ENCODE peak calls at places on chromosome 22, in ten cellular contexts. I is iris pigment epithelial cell; T is germinal center; B is stimulated activated CD4-positive, alpha-beta T cell treated with anti-CD3 and anti-CD28 coated beads, Interleukin-1b, Interleukin-23, amount 100 ng/mL, for 1 hour; L is GM18507; Z is hippocampal formation; U is body of pancreas; A is RCC 7860; D is amygdala; E is HS-5. P is an unnamed sample.

GRCh38 chr22:45807156-45807915 is 135.7 kb downstream of the ATXN10 start:
- DNase-seq in I (peak), T (no peak), B (no peak), L (no peak), Z (no peak), U (no peak), A (no peak), D (no peak), E (no peak), P (no peak)

GRCh38 chr22:35552186-35552842 is 11.7 kb downstream of the RASD2 start:
- DNase-seq in I (no peak), T (peak), B (peak), L (peak), Z (no peak), U (no peak), A (no peak), D (peak), E (no peak), P (peak)

GRCh38 chr22:38440747-38441350 is 14.2 kb downstream of the KCNJ4 start:
- DNase-seq in I (no peak), T (no peak), B (no peak), L (no peak), Z (no peak), U (no peak), A (no peak), D (no peak), E (no peak), P (no peak)

GRCh38 chr22:41030891-41031290 is 61.5 kb upstream of the EP300 start:
- DNase-seq in I (peak), T (no peak), B (no peak), L (no peak), Z (no peak), U (no peak), A (no peak), D (no peak), E (no peak), P (no peak)

GRCh38 chr22:39674536-39674935 is 104.0 kb downstream of the CACNA1I start:
- DNase-seq in I (no peak), T (no peak), B (no peak), L (no peak), Z (no peak), U (no peak), A (peak), D (no peak), E (no peak), P (peak)

GRCh38 chr22:29306830-29307657 is 594 bp downstream of the GAS2L1 start:
- DNase-seq in I (peak), T (peak), B (no peak), L (no peak), Z (peak), U (peak), A (peak), D (peak), E (no peak), P (peak)

GRCh38 chr22:39182478-39183030 is 30.1 kb upstream of the CBX7 start:
- DNase-seq in I (peak), T (no peak), B (no peak), L (no peak), Z (no peak), U (no peak), A (no peak), D (no peak), E (no peak), P (no peak)

GRCh38 chr22:49298834-49299750 is 528.6 kb downstream of the BRD1 start:
- DNase-seq in I (no peak), T (no peak), B (no peak), L (no peak), Z (no peak), U (no peak), A (no peak), D (no peak), E (no peak), P (no peak)

GRCh38 chr22:24996420-24996952 is 44.0 kb downstream of the KIAA1671 start:
- DNase-seq in I (peak), T (no peak), B (no peak), L (no peak), Z (no peak), U (no peak), A (peak), D (no peak), E (peak), P (peak)

GRCh38 chr22:38921126-38921525 is 36.3 kb upstream of the APOBEC3A start:
- DNase-seq in I (no peak), T (no peak), B (no peak), L (no peak), Z (no peak), U (peak), A (no peak), D (no peak), E (no peak), P (peak)

GRCh38 chr22:32446321-32446720 is 17.9 kb downstream of the BPIFC start:
- DNase-seq in I (no peak), T (no peak), B (no peak), L (no peak), Z (no peak), U (no peak), A (no peak), D (no peak), E (no peak), P (no peak)

GRCh38 chr22:37059876-37060449 is 8.4 kb downstream of the KCTD17 start:
- DNase-seq in I (no peak), T (no peak), B (no peak), L (no peak), Z (no peak), U (no peak), A (no peak), D (no peak), E (no peak), P (no peak)

GRCh38 chr22:40965936-40966557 is 14.9 kb downstream of the RBX1 start:
- DNase-seq in I (peak), T (no peak), B (no peak), L (no peak), Z (no peak), U (no peak), A (no peak), D (no peak), E (no peak), P (no peak)

GRCh38 chr22:20524004-20524481 is 16.6 kb downstream of the MED15 start:
- DNase-seq in I (no peak), T (no peak), B (no peak), L (no peak), Z (no peak), U (no peak), A (peak), D (no peak), E (no peak), P (no peak)

GRCh38 chr22:41524283-41524682 is 20.0 kb downstream of the POLR3H start:
- DNase-seq in I (peak), T (no peak), B (no peak), L (no peak), Z (no peak), U (peak), A (no peak), D (peak), E (no peak), P (no peak)

GRCh38 chr22:46537946-46538815 is 761 bp upstream of the CELSR1 start:
- DNase-seq in I (peak), T (no peak), B (no peak), L (no peak), Z (no peak), U (no peak), A (peak), D (no peak), E (no peak), P (peak)

GRCh38 chr22:30881361-30882180 is 87.0 kb downstream of the MORC2 start:
- DNase-seq in I (no peak), T (no peak), B (no peak), L (no peak), Z (no peak), U (no peak), A (no peak), D (no peak), E (no peak), P (peak)

GRCh38 chr22:29946220-29946619 is 63.2 kb downstream of the MTMR3 start:
- DNase-seq in I (no peak), T (no peak), B (no peak), L (no peak), Z (no peak), U (no peak), A (no peak), D (no peak), E (no peak), P (no peak)

GRCh38 chr22:49147617-49148175 is 680.0 kb downstream of the BRD1 start:
- DNase-seq in I (no peak), T (no peak), B (no peak), L (no peak), Z (no peak), U (no peak), A (no peak), D (no peak), E (no peak), P (no peak)

GRCh38 chr22:30602049-30602448 is 4.9 kb upstream of the TCN2 start:
- DNase-seq in I (peak), T (no peak), B (no peak), L (no peak), Z (no peak), U (no peak), A (peak), D (no peak), E (no peak), P (peak)

GRCh38 chr22:47281126-47282106 is 519.0 kb downstream of the TBC1D22A start:
- DNase-seq in I (no peak), T (no peak), B (no peak), L (no peak), Z (no peak), U (no peak), A (peak), D (no peak), E (peak), P (no peak)

GRCh38 chr22:38291201-38291777 is 18.5 kb upstream of the TMEM184B start:
- DNase-seq in I (no peak), T (no peak), B (no peak), L (no peak), Z (no peak), U (no peak), A (no peak), D (no peak), E (no peak), P (peak)

GRCh38 chr22:19038728-19039447 is 83.3 kb downstream of the DGCR2 start:
- DNase-seq in I (no peak), T (no peak), B (no peak), L (no peak), Z (no peak), U (peak), A (no peak), D (no peak), E (no peak), P (no peak)

GRCh38 chr22:19719055-19719482 is 4.3 kb upstream of the GP1BB start:
- DNase-seq in I (no peak), T (no peak), B (no peak), L (no peak), Z (no peak), U (no peak), A (no peak), D (no peak), E (no peak), P (no peak)

GRCh38 chr22:39489094-39490068 is 12.7 kb upstream of the MIEF1 start:
- DNase-seq in I (no peak), T (no peak), B (no peak), L (no peak), Z (no peak), U (no peak), A (no peak), D (no peak), E (no peak), P (no peak)

GRCh38 chr22:44452531-44453420 is 45.3 kb downstream of the RTL6 start:
- DNase-seq in I (no peak), T (no peak), B (no peak), L (no peak), Z (no peak), U (peak), A (no peak), D (no peak), E (no peak), P (no peak)

GRCh38 chr22:26529345-26529744 is 17.1 kb upstream of the TFIP11 start:
- DNase-seq in I (peak), T (no peak), B (no peak), L (no peak), Z (no peak), U (peak), A (no peak), D (no peak), E (no peak), P (no peak)